ENCODE peak calls at places on chromosomes 2 and 18, in nine cellular contexts. H is hepatocyte, B is foreskin melanocyte, C is sciatic nerve, W is progenitor cell of endocrine pancreas, D is GM06990, I is SHP77, X is OCI-LY7, Y is NCI-H460. Z is an unnamed sample.

GRCh38 chr18:62446511-62446910 is 76.3 kb upstream of the ZCCHC2 start:
- DNase-seq in H (no peak), B (peak), C (no peak), W (no peak), D (no peak), I (no peak), X (no peak), Y (no peak), Z (no peak)

GRCh38 chr2:218367415-218368149 is 10.9 kb downstream of the CATIP start:
- DNase-seq in H (peak), B (peak), C (peak), W (peak), D (peak), I (no peak), X (peak), Y (peak), Z (peak)

GRCh38 chr2:71511776-71512175 is 58.4 kb downstream of the DYSF start:
- DNase-seq in H (no peak), B (no peak), C (no peak), W (no peak), D (no peak), I (no peak), X (no peak), Y (no peak), Z (no peak)

GRCh38 chr2:172113617-172114016 is 10.9 kb upstream of the DLX2 start:
- DNase-seq in H (no peak), B (no peak), C (no peak), W (no peak), D (no peak), I (no peak), X (peak), Y (peak), Z (no peak)

GRCh38 chr2:147789720-147790119 is 55.1 kb upstream of the ACVR2A start:
- DNase-seq in H (no peak), B (peak), C (no peak), W (no peak), D (no peak), I (no peak), X (no peak), Y (no peak), Z (no peak)

GRCh38 chr18:80133124-80133523 is 24.1 kb downstream of the ADNP2 start:
- DNase-seq in H (no peak), B (peak), C (no peak), W (no peak), D (no peak), I (no peak), X (no peak), Y (no peak), Z (no peak)

GRCh38 chr2:188399159-188399558 is 107.5 kb downstream of the GULP1 start:
- DNase-seq in H (no peak), B (peak), C (no peak), W (no peak), D (no peak), I (no peak), X (no peak), Y (no peak), Z (no peak)

GRCh38 chr2:45083175-45083574 is 73.9 kb upstream of the SIX2 start:
- DNase-seq in H (no peak), B (no peak), C (no peak), W (no peak), D (no peak), I (no peak), X (peak), Y (no peak), Z (no peak)

GRCh38 chr2:230847883-230848388 is 16.8 kb upstream of the ITM2C start:
- DNase-seq in H (peak), B (peak), C (peak), W (peak), D (peak), I (peak), X (peak), Y (peak), Z (peak)

Z was measured in CD4-positive, CD25-positive, alpha-beta regulatory T cell.